ENCODE peak calls at places on chromosomes 4 and X, in six cellular contexts. C is trophoblast cell, Q is A549, J is pancreas, X is ovary, G is H9. F is an unnamed sample. For H3K9me3, the result is how much of the 10 kb centered on the place peaks cover.

GRCh38 chr4:111869339-111869738 is 275.9 kb upstream of the FAM241A start:
- DNase-seq in C (no peak), Q (no peak), J (no peak), X (no peak), G (no peak), F (no peak)

GRCh38 chr4:2802618-2803531 is 10.0 kb downstream of the SH3BP2 start:
- DNase-seq in C (no peak), Q (no peak), J (no peak), X (peak), G (no peak), F (peak)

GRCh38 chr4:14178421-14178820 is 550.9 kb upstream of the BOD1L1 start:
- DNase-seq in C (no peak), Q (peak), J (no peak), X (no peak), G (no peak), F (no peak)

GRCh38 chr4:94889523-94889922 is 131.8 kb downstream of the BMPR1B start:
- DNase-seq in C (no peak), Q (no peak), J (no peak), X (no peak), G (no peak), F (no peak)

GRCh38 chr4:57156242-57156990 is 46.2 kb upstream of the IGFBP7 start:
- DNase-seq in C (peak), Q (peak), J (no peak), X (no peak), G (no peak), F (no peak)

GRCh38 chr4:176545886-176546285 is 226.1 kb downstream of the SPCS3 start:
- DNase-seq in C (no peak), Q (no peak), J (no peak), X (no peak), G (no peak), F (no peak)

GRCh38 chrX:68417651-68418050 is 15.6 kb downstream of the OPHN1 start:
- DNase-seq in C (peak), Q (no peak), J (no peak), X (no peak), G (no peak), F (no peak)

GRCh38 chr4:35228318-35228717 is 1016.0 kb downstream of the ARAP2 start:
- DNase-seq in C (peak), Q (no peak), J (no peak), X (no peak), G (no peak), F (no peak)

DNA sequence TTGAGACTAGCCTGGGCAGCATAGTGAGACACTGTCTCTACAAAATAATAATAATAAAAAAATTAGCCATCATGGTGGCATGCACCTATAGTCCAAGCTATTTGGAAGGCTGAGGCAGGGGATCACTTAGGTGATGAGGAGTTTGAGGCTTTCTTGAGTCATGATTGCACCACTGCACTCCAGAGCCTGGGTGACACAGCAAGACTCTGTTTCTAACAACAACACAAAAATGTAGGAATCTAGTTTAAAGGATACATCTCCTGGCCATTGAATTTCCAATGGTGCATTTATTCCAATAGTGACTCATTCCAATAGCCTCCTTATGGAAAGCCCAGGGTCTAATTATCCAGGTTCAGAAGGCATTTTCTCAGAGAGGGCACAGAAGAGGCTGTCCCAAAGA is 21.9 kb upstream of the HERC6 start:
- DNase-seq in C (peak), Q (no peak), J (no peak), X (no peak), G (no peak), F (no peak)
- H3K9me3 ChIP-seq in C (under half), Q (under half), J (under half), X (under half), G (under half), F (under half)

GRCh38 chr4:142565771-142566170 is 280.3 kb downstream of the INPP4B start:
- DNase-seq in C (no peak), Q (no peak), J (no peak), X (no peak), G (no peak), F (no peak)
- H3K27ac ChIP-seq in C (no peak), Q (no peak), J (no peak), X (no peak), G (no peak), F (no peak)

GRCh38 chrX:75746891-75747639 is 38.0 kb downstream of the MAGEE2 start:
- DNase-seq in C (no peak), Q (peak), J (peak), X (peak), G (peak), F (peak)
- H3K9me3 ChIP-seq in C (under half), Q (under half), J (under half), X (under half), G (under half), F (under half)

GRCh38 chrX:45710081-45710801 is 509.6 kb upstream of the DIPK2B start:
- DNase-seq in C (no peak), Q (peak), J (no peak), X (no peak), G (no peak), F (no peak)
- H3K27ac ChIP-seq in C (no peak), Q (peak), J (no peak), X (no peak), G (no peak), F (no peak)

GRCh38 chrX:151741606-151742005 is 7.1 kb downstream of the CNGA2 start:
- DNase-seq in C (no peak), Q (no peak), J (no peak), X (no peak), G (no peak), F (no peak)
- H3K9me3 ChIP-seq in C (under half), Q (under half), J (under half), X (under half), G (half or more), F (under half)

DNA sequence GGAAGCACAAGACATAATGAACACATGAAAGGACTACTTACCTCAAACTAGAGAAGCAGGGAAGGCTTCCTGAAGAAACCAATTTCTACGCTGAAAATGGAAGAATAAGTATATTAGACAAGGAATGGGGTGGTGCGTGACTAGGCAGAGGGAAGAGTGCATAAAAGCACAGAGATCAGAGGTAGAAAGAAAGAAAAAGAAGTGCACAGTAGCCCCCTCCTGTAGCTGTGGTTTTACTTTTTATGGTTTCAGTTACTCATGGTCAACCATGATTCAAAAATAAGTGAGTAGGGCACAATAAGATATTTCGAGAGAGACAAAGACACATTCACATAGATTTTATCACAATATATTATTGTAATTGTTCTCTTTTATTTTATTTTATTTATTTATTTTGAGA is 934.5 kb upstream of the INTU start:
- DNase-seq in C (no peak), Q (no peak), J (no peak), X (no peak), G (no peak), F (no peak)
- H3K27ac ChIP-seq in C (no peak), Q (no peak), J (no peak), X (no peak), G (no peak), F (no peak)

GRCh38 chrX:142998447-142999208 is 27.1 kb upstream of the SPANXN4 start:
- DNase-seq in C (no peak), Q (no peak), J (no peak), X (no peak), G (no peak), F (no peak)

GRCh38 chrX:142999209-142999720 is 26.5 kb upstream of the SPANXN4 start:
- DNase-seq in C (no peak), Q (no peak), J (no peak), X (no peak), G (no peak), F (no peak)

DNA sequence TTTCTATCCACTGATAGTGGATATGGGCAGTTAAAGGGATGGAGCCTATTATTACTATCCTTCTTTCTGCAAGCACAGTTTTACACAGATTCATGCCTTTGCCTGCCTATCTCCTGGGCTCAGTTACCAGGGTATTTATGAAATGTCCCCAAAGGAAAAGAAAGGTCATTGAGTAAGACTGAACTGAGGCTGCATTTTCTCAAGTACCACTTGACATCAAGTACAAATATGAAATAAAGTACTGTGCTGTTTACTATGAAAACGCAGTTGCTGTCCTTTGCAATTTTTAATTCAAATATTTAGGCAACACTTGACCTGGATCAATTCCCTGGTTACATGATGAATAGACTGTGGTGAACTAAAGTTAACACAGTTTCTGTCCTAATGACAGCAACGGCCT is 23.5 kb upstream of the SPANXN4 start:
- DNase-seq in C (no peak), Q (no peak), J (no peak), X (no peak), G (no peak), F (no peak)
- H3K9me3 ChIP-seq in C (under half), Q (under half), J (under half), X (under half), G (under half), F (under half)

GRCh38 chrX:85994787-85995186 is 52.6 kb downstream of the CHM start:
- DNase-seq in C (no peak), Q (no peak), J (no peak), X (no peak), G (no peak), F (no peak)
- H3K27ac ChIP-seq in C (no peak), Q (no peak), J (no peak), X (no peak), G (no peak), F (no peak)

F was measured in psoas muscle.